ENCODE peak calls at places on chromosomes 3 and 15, in four cellular contexts. One of them, this sample, is unnamed.

GRCh38 chr15:82183121-82184031 is 79.2 kb downstream of the EFL1 start:
- DNase-seq in AG04450: peak; percentile 65
- DNase-seq in dorsolateral prefrontal cortex: no peak
- DNase-seq in CD4-positive, alpha-beta memory T cell: no peak
- DNase-seq in this sample: peak; percentile 82

GRCh38 chr15:90598053-90598577 is 68.4 kb downstream of the CRTC3 start:
- DNase-seq in AG04450: no peak
- DNase-seq in dorsolateral prefrontal cortex: no peak
- DNase-seq in CD4-positive, alpha-beta memory T cell: no peak
- DNase-seq in this sample: no peak

GRCh38 chr15:92595506-92596337 is 59.9 kb downstream of the FAM174B start:
- DNase-seq in AG04450: no peak
- DNase-seq in CD4-positive, alpha-beta memory T cell: no peak
- DNase-seq in dorsolateral prefrontal cortex: no peak
- DNase-seq in this sample: no peak

GRCh38 chr3:191985691-191986090 is 524.7 kb downstream of the PYDC2 start:
- DNase-seq in CD4-positive, alpha-beta memory T cell: no peak
- DNase-seq in AG04450: no peak
- DNase-seq in dorsolateral prefrontal cortex: no peak
- DNase-seq in this sample: no peak

GRCh38 chr3:157574580-157574979 is 71.4 kb upstream of the VEPH1 start:
- DNase-seq in CD4-positive, alpha-beta memory T cell: no peak
- DNase-seq in dorsolateral prefrontal cortex: no peak
- DNase-seq in AG04450: no peak
- DNase-seq in this sample: no peak

GRCh38 chr15:83671603-83672002 is 17.7 kb downstream of the ADAMTSL3 start:
- DNase-seq in CD4-positive, alpha-beta memory T cell: no peak
- DNase-seq in AG04450: no peak
- DNase-seq in dorsolateral prefrontal cortex: no peak
- DNase-seq in this sample: no peak

GRCh38 chr3:99242271-99242670 is 340.8 kb upstream of the DCBLD2 start:
- DNase-seq in AG04450: peak; percentile 10
- DNase-seq in dorsolateral prefrontal cortex: no peak
- DNase-seq in CD4-positive, alpha-beta memory T cell: no peak
- DNase-seq in this sample: no peak

GRCh38 chr15:85498471-85498870 is 118.1 kb downstream of the AKAP13 start:
- DNase-seq in CD4-positive, alpha-beta memory T cell: no peak
- DNase-seq in dorsolateral prefrontal cortex: no peak
- DNase-seq in AG04450: no peak
- DNase-seq in this sample: no peak

GRCh38 chr3:171187706-171188290 is 161.3 kb upstream of the SLC2A2 start:
- DNase-seq in AG04450: no peak
- DNase-seq in dorsolateral prefrontal cortex: no peak
- DNase-seq in CD4-positive, alpha-beta memory T cell: peak; percentile 35
- DNase-seq in this sample: no peak

GRCh38 chr3:105409364-105409763 is 42.7 kb downstream of the ALCAM start:
- DNase-seq in dorsolateral prefrontal cortex: no peak
- DNase-seq in AG04450: no peak
- DNase-seq in CD4-positive, alpha-beta memory T cell: no peak
- DNase-seq in this sample: no peak

GRCh38 chr3:194935061-194935460 is 249.4 kb downstream of the FAM43A start:
- DNase-seq in dorsolateral prefrontal cortex: no peak
- DNase-seq in CD4-positive, alpha-beta memory T cell: no peak
- DNase-seq in AG04450: no peak
- DNase-seq in this sample: no peak

GRCh38 chr3:103949690-103950089 is 1417.0 kb upstream of the ALCAM start:
- DNase-seq in CD4-positive, alpha-beta memory T cell: no peak
- DNase-seq in AG04450: no peak
- DNase-seq in dorsolateral prefrontal cortex: no peak
- DNase-seq in this sample: no peak

GRCh38 chr3:107704477-107704876 is 181.7 kb downstream of the BBX start:
- DNase-seq in AG04450: peak; percentile 13
- DNase-seq in dorsolateral prefrontal cortex: no peak
- DNase-seq in CD4-positive, alpha-beta memory T cell: no peak
- DNase-seq in this sample: no peak

GRCh38 chr3:189325454-189325853 is 153.7 kb downstream of the TPRG1 start:
- DNase-seq in dorsolateral prefrontal cortex: no peak
- DNase-seq in AG04450: no peak
- DNase-seq in CD4-positive, alpha-beta memory T cell: no peak
- DNase-seq in this sample: no peak

GRCh38 chr3:68878322-68878721 is 54.0 kb downstream of the TAFA4 start:
- DNase-seq in dorsolateral prefrontal cortex: no peak
- DNase-seq in AG04450: no peak
- DNase-seq in CD4-positive, alpha-beta memory T cell: no peak
- DNase-seq in this sample: no peak

GRCh38 chr3:144054766-144055165 is 83.1 kb downstream of the DIPK2A start:
- DNase-seq in AG04450: no peak
- DNase-seq in CD4-positive, alpha-beta memory T cell: no peak
- DNase-seq in dorsolateral prefrontal cortex: no peak
- DNase-seq in this sample: no peak

GRCh38 chr15:24848050-24848449 is 106.7 kb upstream of the SNRPN start:
- DNase-seq in dorsolateral prefrontal cortex: peak; percentile 3
- DNase-seq in CD4-positive, alpha-beta memory T cell: no peak
- DNase-seq in AG04450: no peak
- DNase-seq in this sample: no peak

GRCh38 chr3:41464858-41465257 is 265.6 kb downstream of the CTNNB1 start:
- DNase-seq in AG04450: no peak
- DNase-seq in dorsolateral prefrontal cortex: no peak
- DNase-seq in CD4-positive, alpha-beta memory T cell: no peak
- DNase-seq in this sample: no peak

GRCh38 chr15:59689626-59690236 is 611 bp upstream of the BNIP2 start:
- DNase-seq in CD4-positive, alpha-beta memory T cell: peak; percentile 63
- DNase-seq in AG04450: no peak
- DNase-seq in dorsolateral prefrontal cortex: peak; percentile 63
- DNase-seq in this sample: no peak

This sample was measured in smooth muscle cell of the brain vasculature.